ENCODE peak calls at places on chromosome 7, in four cellular contexts. A, R, G and U are unnamed samples. For H3K4me1, the result is how much of the 10 kb centered on the place peaks cover.

GRCh38 chr7:87328281-87328680 is 17.2 kb upstream of the CROT start:
- DNase-seq in G (no peak), R (no peak), A (no peak), U (no peak)

GRCh38 chr7:101936612-101937231 is 119.3 kb downstream of the CUX1 start:
- DNase-seq in G (peak), R (no peak), A (no peak), U (no peak)

GRCh38 chr7:128164061-128164954 is 76.8 kb upstream of the LEP start:
- DNase-seq in G (no peak), R (peak), A (peak), U (no peak)

GRCh38 chr7:44956157-44956766 is 22.6 kb downstream of the MYO1G start:
- DNase-seq in R (no peak), G (no peak), A (no peak), U (no peak)

GRCh38 chr7:125255793-125256192 is 326.2 kb upstream of the POT1 start:
- DNase-seq in G (no peak), R (no peak), A (no peak), U (no peak)

GRCh38 chr7:121872831-121873764 is at the start of gene PTPRZ1:
- DNase-seq in A (peak), R (peak), G (no peak), U (no peak)

GRCh38 chr7:155323001-155323638 is 25.4 kb downstream of the INSIG1 start:
- DNase-seq in A (no peak), G (no peak), R (no peak), U (no peak)

GRCh38 chr7:69657331-69657730 is 59.1 kb downstream of the AUTS2 start:
- DNase-seq in A (no peak), R (no peak), G (no peak), U (no peak)

GRCh38 chr7:1668932-1669485 is 1.1 kb upstream of the ELFN1 start:
- DNase-seq in G (no peak), R (no peak), A (no peak), U (no peak)

GRCh38 chr7:46559194-46559576 is 638.1 kb upstream of the IGFBP3 start:
- DNase-seq in G (no peak), R (no peak), A (no peak), U (no peak)

GRCh38 chr7:94154858-94155257 is 150.7 kb upstream of the BET1 start:
- DNase-seq in A (no peak), G (no peak), R (no peak), U (no peak)

GRCh38 chr7:73463260-73463659 is 29.7 kb downstream of the FZD9 start:
- DNase-seq in A (no peak), G (no peak), R (no peak), U (no peak)

GRCh38 chr7:17038783-17039170 is 157.0 kb upstream of the AGR3 start:
- DNase-seq in G (no peak), R (no peak), A (no peak), U (no peak)

GRCh38 chr7:41237956-41238355 is 464.9 kb downstream of the INHBA start:
- DNase-seq in A (no peak), G (no peak), R (no peak), U (no peak)

GRCh38 chr7:114554781-114555537 is 140.3 kb downstream of the FOXP2 start:
- DNase-seq in A (no peak), R (no peak), G (no peak), U (no peak)

GRCh38 chr7:74283858-74284447 is 5.3 kb upstream of the CLIP2 start:
- DNase-seq in R (no peak), A (no peak), G (no peak), U (no peak)

GRCh38 chr7:2566348-2566889 is 7.6 kb downstream of the IQCE start:
- DNase-seq in R (no peak), G (no peak), A (no peak), U (no peak)

GRCh38 chr7:17871815-17872533 is 68.3 kb downstream of the SNX13 start:
- DNase-seq in A (no peak), G (no peak), R (no peak), U (no peak)

GRCh38 chr7:138000081-138000701 is 1.7 kb downstream of the CREB3L2 start:
- DNase-seq in G (peak), A (no peak), R (peak), U (peak)

GRCh38 chr7:80231719-80232118 is 97.1 kb downstream of the GNAI1 start:
- DNase-seq in A (no peak), R (no peak), G (no peak), U (no peak)

GRCh38 chr7:40986351-40986873 is 716.5 kb downstream of the INHBA start:
- DNase-seq in R (no peak), G (no peak), A (peak), U (no peak)

GRCh38 chr7:85554294-85554877 is 367.5 kb upstream of the SEMA3D start:
- DNase-seq in A (peak), G (no peak), R (no peak), U (no peak)

GRCh38 chr7:4610768-4611467 is 71.2 kb upstream of the FOXK1 start:
- DNase-seq in A (peak), G (peak), R (peak), U (no peak)

GRCh38 chr7:64945776-64946175 is 42.7 kb downstream of the ZNF273 start:
- DNase-seq in A (no peak), G (no peak), R (no peak), U (no peak)

GRCh38 chr7:20424475-20424874 is 93.8 kb downstream of the ITGB8 start:
- DNase-seq in G (no peak), A (no peak), R (no peak), U (no peak)

GRCh38 chr7:51270965-51271364 is 45.6 kb downstream of the COBL start:
- DNase-seq in G (no peak), A (no peak), R (no peak), U (no peak)

GRCh38 chr7:103989200-103989784 is at the start of gene RELN:
- DNase-seq in A (no peak), R (no peak), G (no peak), U (no peak)

GRCh38 chr7:2665359-2665791 is 22.6 kb upstream of the AMZ1 start:
- DNase-seq in R (no peak), G (no peak), A (no peak), U (no peak)

GRCh38 chr7:34277016-34277800 is 371.9 kb downstream of the BMPER start:
- DNase-seq in R (no peak), A (no peak), G (no peak), U (no peak)

GRCh38 chr7:2037301-2037804 is 195.4 kb downstream of the MAD1L1 start:
- DNase-seq in G (no peak), R (no peak), A (no peak), U (no peak)

GRCh38 chr7:157564518-157565177 is 227.8 kb downstream of the DNAJB6 start:
- DNase-seq in G (no peak), R (no peak), A (no peak), U (no peak)

GRCh38 chr7:28865494-28866257 is 92.5 kb downstream of the TRIL start:
- DNase-seq in R (no peak), A (no peak), G (no peak), U (no peak)

GRCh38 chr7:55387062-55387965 is 22.2 kb downstream of the LANCL2 start:
- DNase-seq in R (no peak), G (no peak), A (no peak), U (no peak)

GRCh38 chr7:56092789-56093531 is at the start of gene PHKG1:
- DNase-seq in R (peak), G (peak), A (peak), U (peak)

GRCh38 chr7:151672706-151673105 is 153.0 kb upstream of the RHEB start:
- DNase-seq in R (no peak), G (no peak), A (no peak), U (no peak)

GRCh38 chr7:153941061-153941460 is 111.1 kb upstream of the DPP6 start:
- DNase-seq in G (no peak), A (no peak), R (no peak), U (no peak)

GRCh38 chr7:46626261-46627037 is 705.4 kb upstream of the IGFBP3 start:
- DNase-seq in A (no peak), G (no peak), R (no peak), U (no peak)

GRCh38 chr7:142352543-142352942 is 94.7 kb upstream of the PRSS58 start:
- DNase-seq in G (no peak), R (no peak), A (no peak), U (no peak)
- TF ChIP-seq EP300 in G (no peak), R (no peak), A (no peak), U (no peak)

GRCh38 chr7:129461809-129462208 is 27.6 kb downstream of the STRIP2 start:
- DNase-seq in R (no peak), A (no peak), G (no peak), U (no peak)
- H3K4me1 ChIP-seq in R (under half), A (under half), G (under half), U (under half)

GRCh38 chr7:133300811-133301210 is 47.9 kb downstream of the EXOC4 start:
- DNase-seq in R (no peak), G (no peak), A (no peak), U (no peak)

GRCh38 chr7:133300097-133300496 is 47.2 kb downstream of the EXOC4 start:
- DNase-seq in R (no peak), G (no peak), A (no peak), U (no peak)

GRCh38 chr7:133298080-133298479 is 45.2 kb downstream of the EXOC4 start:
- DNase-seq in R (no peak), G (no peak), A (no peak), U (no peak)

GRCh38 chr7:133301444-133301843 is 48.6 kb downstream of the EXOC4 start:
- DNase-seq in A (no peak), G (no peak), R (no peak), U (no peak)

GRCh38 chr7:133299620-133300019 is 46.7 kb downstream of the EXOC4 start:
- DNase-seq in G (no peak), A (no peak), R (no peak), U (no peak)
- TF ChIP-seq EP300 in G (no peak), A (no peak), R (no peak), U (no peak)

GRCh38 chr7:98248156-98248555 is 3.9 kb downstream of the TECPR1 start:
- DNase-seq in R (no peak), A (no peak), G (no peak), U (no peak)
- H3K4me1 ChIP-seq in R (under half), A (under half), G (under half), U (under half)